ENCODE peak calls at places on chromosomes 13 and 19, in six cellular contexts. One of them, this sample, is unnamed.
A peak's percentile ranks its signal among the peaks of the same experiment; 100 is the strongest.

GRCh38 chr19:40889366-40889765 is 7.3 kb upstream of the CYP2A7 start:
- DNase-seq in HCT116: no peak
- DNase-seq in GM12878: no peak
- DNase-seq in H1: no peak
- DNase-seq in HepG2: no peak
- DNase-seq in K562: no peak
- DNase-seq in this sample: no peak

GRCh38 chr19:19997656-19998268 is 41.5 kb downstream of the ZNF682 start:
- DNase-seq in HCT116: no peak
- DNase-seq in GM12878: no peak
- DNase-seq in H1: peak; percentile 90
- DNase-seq in HepG2: no peak
- DNase-seq in K562: peak; percentile 17
- DNase-seq in this sample: peak; percentile 40

GRCh38 chr19:30287259-30287658 is 84.9 kb upstream of the ZNF536 start:
- DNase-seq in HCT116: no peak
- DNase-seq in GM12878: no peak
- DNase-seq in H1: no peak
- DNase-seq in HepG2: no peak
- DNase-seq in K562: no peak
- DNase-seq in this sample: no peak

GRCh38 chr19:18208098-18208951 is 4.5 kb upstream of the RAB3A start:
- DNase-seq in HCT116: no peak
- DNase-seq in GM12878: no peak
- DNase-seq in H1: peak; percentile 86
- DNase-seq in HepG2: no peak
- DNase-seq in K562: peak; percentile 74
- DNase-seq in this sample: no peak

GRCh38 chr19:4817467-4818277 is 13.8 kb downstream of the TICAM1 start:
- DNase-seq in HCT116: no peak
- DNase-seq in GM12878: no peak
- DNase-seq in H1: no peak
- DNase-seq in HepG2: no peak
- DNase-seq in K562: no peak
- DNase-seq in this sample: no peak

GRCh38 chr13:36543671-36544070 is 111.4 kb downstream of the CCNA1 start:
- DNase-seq in HCT116: no peak
- DNase-seq in GM12878: no peak
- DNase-seq in H1: no peak
- DNase-seq in HepG2: no peak
- DNase-seq in K562: no peak
- DNase-seq in this sample: no peak

GRCh38 chr19:7500811-7501450 is 12.1 kb upstream of the PEX11G start:
- DNase-seq in HCT116: peak; percentile 78
- DNase-seq in GM12878: no peak
- DNase-seq in H1: peak; percentile 92
- DNase-seq in HepG2: peak; percentile 35
- DNase-seq in K562: peak; percentile 82
- DNase-seq in this sample: peak; percentile 55

GRCh38 chr13:96851856-96852255 is 142.4 kb downstream of the OXGR1 start:
- DNase-seq in HCT116: no peak
- DNase-seq in GM12878: no peak
- DNase-seq in H1: peak; percentile 48
- DNase-seq in HepG2: no peak
- DNase-seq in K562: no peak
- DNase-seq in this sample: no peak

GRCh38 chr13:40442191-40442590 is 224.2 kb downstream of the FOXO1 start:
- DNase-seq in HCT116: no peak
- DNase-seq in GM12878: no peak
- DNase-seq in H1: no peak
- DNase-seq in HepG2: no peak
- DNase-seq in K562: no peak
- DNase-seq in this sample: no peak

GRCh38 chr13:23321534-23322241 is 111.8 kb downstream of the SACS start:
- DNase-seq in HCT116: peak; percentile 26
- DNase-seq in GM12878: peak; percentile 35
- DNase-seq in H1: no peak
- DNase-seq in HepG2: peak; percentile 11
- DNase-seq in K562: no peak
- DNase-seq in this sample: no peak

GRCh38 chr13:67369895-67370660 is 139.9 kb upstream of the PCDH9 start:
- DNase-seq in HCT116: no peak
- DNase-seq in GM12878: no peak
- DNase-seq in H1: no peak
- DNase-seq in HepG2: no peak
- DNase-seq in K562: no peak
- DNase-seq in this sample: no peak

GRCh38 chr13:106597190-106597589 is 29.3 kb upstream of the ARGLU1 start:
- DNase-seq in HCT116: no peak
- DNase-seq in GM12878: no peak
- DNase-seq in H1: no peak
- DNase-seq in HepG2: no peak
- DNase-seq in K562: no peak
- DNase-seq in this sample: no peak

GRCh38 chr13:51806571-51806970 is 2.6 kb upstream of the DHRS12 start:
- DNase-seq in HCT116: no peak
- DNase-seq in GM12878: no peak
- DNase-seq in H1: no peak
- DNase-seq in HepG2: no peak
- DNase-seq in K562: peak; percentile 19
- DNase-seq in this sample: no peak

GRCh38 chr13:43877788-43878187 is 1.8 kb downstream of the CCDC122 start:
- DNase-seq in HCT116: no peak
- DNase-seq in GM12878: no peak
- DNase-seq in H1: no peak
- DNase-seq in HepG2: no peak
- DNase-seq in K562: no peak
- DNase-seq in this sample: no peak

GRCh38 chr13:47726394-47726793 is 274.7 kb downstream of the SUCLA2 start:
- DNase-seq in HCT116: no peak
- DNase-seq in GM12878: no peak
- DNase-seq in H1: no peak
- DNase-seq in HepG2: peak; percentile 24
- DNase-seq in K562: no peak
- DNase-seq in this sample: no peak

GRCh38 chr19:30225615-30226463 is 146.3 kb upstream of the ZNF536 start:
- DNase-seq in HCT116: no peak
- DNase-seq in GM12878: no peak
- DNase-seq in H1: no peak
- DNase-seq in HepG2: no peak
- DNase-seq in K562: no peak
- DNase-seq in this sample: no peak

GRCh38 chr13:36282818-36283432 is 14.7 kb downstream of the CCDC169 start:
- DNase-seq in HCT116: peak; percentile 2
- DNase-seq in GM12878: no peak
- DNase-seq in H1: no peak
- DNase-seq in HepG2: peak; percentile 17
- DNase-seq in K562: peak; percentile 9
- DNase-seq in this sample: no peak

GRCh38 chr19:58265100-58265499 is 13.7 kb upstream of the ZNF8 start:
- DNase-seq in HCT116: no peak
- DNase-seq in GM12878: no peak
- DNase-seq in H1: no peak
- DNase-seq in HepG2: no peak
- DNase-seq in K562: no peak
- DNase-seq in this sample: no peak

GRCh38 chr19:54451331-54451871 is 2.4 kb downstream of the LENG8 start:
- DNase-seq in HCT116: no peak
- DNase-seq in GM12878: no peak
- DNase-seq in H1: no peak
- DNase-seq in HepG2: no peak
- DNase-seq in K562: no peak
- DNase-seq in this sample: no peak

GRCh38 chr13:20702530-20702929 is 969 bp upstream of the IL17D start:
- DNase-seq in HCT116: no peak
- DNase-seq in GM12878: no peak
- DNase-seq in H1: no peak
- DNase-seq in HepG2: no peak
- DNase-seq in K562: no peak
- DNase-seq in this sample: no peak

GRCh38 chr13:96968027-96968426 is 26.2 kb downstream of the OXGR1 start:
- DNase-seq in HCT116: no peak
- DNase-seq in GM12878: no peak
- DNase-seq in H1: no peak
- DNase-seq in HepG2: no peak
- DNase-seq in K562: no peak
- DNase-seq in this sample: no peak

GRCh38 chr19:14940266-14940665 is 1.0 kb upstream of the OR7C2 start:
- DNase-seq in HCT116: no peak
- DNase-seq in GM12878: no peak
- DNase-seq in H1: no peak
- DNase-seq in HepG2: no peak
- DNase-seq in K562: no peak
- DNase-seq in this sample: no peak

DNA sequence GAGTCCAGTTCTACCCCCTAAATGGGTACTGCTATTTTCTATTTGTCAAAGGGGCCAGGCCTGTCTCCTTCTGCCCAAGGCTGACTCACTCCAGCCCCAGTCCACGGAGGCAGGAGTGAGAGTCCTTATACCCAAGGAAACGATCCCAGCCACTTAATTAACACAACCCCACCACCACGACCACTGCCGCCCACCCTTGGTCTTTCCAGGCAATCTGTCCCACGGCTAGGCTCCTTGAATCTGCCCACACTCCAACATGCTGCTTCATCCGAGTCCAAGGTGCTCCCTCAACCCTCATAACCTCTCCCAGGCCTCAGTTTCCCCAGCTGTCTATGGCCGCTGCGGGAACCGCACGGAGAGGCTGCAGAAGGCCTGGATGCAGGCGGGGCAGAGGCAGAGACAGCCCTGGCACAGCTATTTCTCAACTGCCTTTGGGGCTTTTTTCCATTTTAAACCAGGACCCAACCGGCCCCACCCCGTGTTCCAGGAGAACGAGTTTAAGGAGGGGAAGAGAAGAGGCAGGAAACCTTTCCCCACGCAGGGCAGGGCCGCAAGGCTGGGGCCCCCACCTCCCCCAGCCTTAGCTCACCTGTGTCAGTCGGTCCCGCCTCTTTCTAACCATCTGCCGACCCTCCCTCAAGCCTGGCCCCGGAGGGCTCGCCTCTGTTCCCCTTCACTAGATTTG is 746 bp downstream of the RAB3D start:
- DNase-seq in HCT116: no peak
- DNase-seq in GM12878: no peak
- DNase-seq in H1: no peak
- DNase-seq in HepG2: no peak
- DNase-seq in K562: no peak
- DNase-seq in this sample: no peak
- TF ChIP-seq ZNF274 in HCT116: no peak
- TF ChIP-seq ZNF274 in GM12878: no peak
- TF ChIP-seq ZNF274 in H1: no peak
- TF ChIP-seq ZNF274 in HepG2: no peak
- TF ChIP-seq ZNF274 in K562: no peak
- TF ChIP-seq ZNF274 in this sample: no peak

DNA sequence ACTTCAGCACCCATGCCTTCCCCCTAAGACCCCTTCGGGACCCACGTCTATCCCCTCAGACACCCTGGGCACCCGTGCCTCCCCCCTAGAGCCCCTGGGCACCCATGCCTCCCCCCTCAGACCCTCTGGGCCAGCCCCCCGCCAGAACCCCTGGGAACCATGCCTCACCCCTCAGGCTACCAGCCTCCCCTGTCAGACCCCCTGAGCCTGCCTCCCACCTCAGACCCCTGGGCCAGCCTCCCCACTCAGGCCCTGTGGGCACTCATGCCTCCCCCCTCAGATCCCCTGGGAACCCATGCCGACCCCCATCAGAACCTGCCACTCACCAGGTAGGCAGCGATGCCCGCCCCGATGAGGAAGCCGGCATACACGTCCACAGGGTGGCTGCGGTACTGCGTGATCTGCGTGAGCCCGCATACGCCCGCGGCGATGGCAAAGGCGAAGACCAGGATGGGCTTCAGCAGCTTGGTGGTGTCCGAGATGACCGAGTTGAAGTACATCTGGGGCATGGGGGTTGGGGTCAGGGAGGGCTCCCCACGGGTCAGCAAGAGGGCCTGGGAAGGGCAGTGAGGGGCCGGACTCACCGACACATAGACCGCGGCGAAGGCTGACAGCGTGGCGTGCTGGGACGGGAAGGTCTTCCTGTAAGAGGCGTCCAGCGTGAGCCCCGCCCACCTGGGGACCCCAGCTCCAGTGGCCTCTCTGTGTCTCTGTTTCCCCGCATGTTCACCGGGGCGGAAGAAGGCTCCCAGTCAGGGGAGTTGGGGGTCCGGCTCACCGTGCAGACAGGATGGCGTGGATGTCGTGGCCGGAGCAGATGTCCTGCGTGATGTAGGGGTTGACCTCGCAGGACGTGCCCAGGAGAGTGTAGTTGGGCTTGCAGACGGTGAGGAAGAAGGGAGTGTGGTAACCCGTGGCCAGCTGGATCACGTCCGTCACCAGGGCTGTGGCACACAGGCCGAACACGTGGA is 7.4 kb downstream of the PLPPR3 start:
- DNase-seq in HCT116: no peak
- DNase-seq in GM12878: no peak
- DNase-seq in H1: no peak
- DNase-seq in HepG2: no peak
- DNase-seq in K562: no peak
- DNase-seq in this sample: no peak
- H3K4me1 ChIP-seq in HCT116: no peaks in the 10 kb centered on the region
- H3K4me1 ChIP-seq in GM12878: no peaks in the 10 kb centered on the region
- H3K4me1 ChIP-seq in H1: no peaks in the 10 kb centered on the region
- H3K4me1 ChIP-seq in HepG2: no peaks in the 10 kb centered on the region
- H3K4me1 ChIP-seq in K562: no peaks in the 10 kb centered on the region
- H3K4me1 ChIP-seq in this sample: peaks cover 8% of the 10 kb centered on the region

GRCh38 chr13:49781791-49782190 is 10.7 kb downstream of the KPNA3 start:
- DNase-seq in HCT116: no peak
- DNase-seq in GM12878: no peak
- DNase-seq in H1: no peak
- DNase-seq in HepG2: no peak
- DNase-seq in K562: no peak
- DNase-seq in this sample: no peak
- H3K9ac ChIP-seq in HCT116: no peak overlapping the region
- H3K9ac ChIP-seq in GM12878: no peak overlapping the region
- H3K9ac ChIP-seq in H1: no peak overlapping the region
- H3K9ac ChIP-seq in HepG2: no peak overlapping the region
- H3K9ac ChIP-seq in K562: no peak overlapping the region
- H3K9ac ChIP-seq in this sample: no peak overlapping the region

GRCh38 chr13:46210362-46211083 is 1.2 kb upstream of the LRRC63 start:
- DNase-seq in HCT116: no peak
- DNase-seq in GM12878: no peak
- DNase-seq in H1: no peak
- DNase-seq in HepG2: no peak
- DNase-seq in K562: no peak
- DNase-seq in this sample: no peak

GRCh38 chr13:46213242-46213641 is 1.5 kb downstream of the LRRC63 start:
- DNase-seq in HCT116: no peak
- DNase-seq in GM12878: no peak
- DNase-seq in H1: no peak
- DNase-seq in HepG2: no peak
- DNase-seq in K562: no peak
- DNase-seq in this sample: no peak

GRCh38 chr13:46207828-46208227 is 3.9 kb upstream of the LRRC63 start:
- DNase-seq in HCT116: no peak
- DNase-seq in GM12878: no peak
- DNase-seq in H1: no peak
- DNase-seq in HepG2: no peak
- DNase-seq in K562: no peak
- DNase-seq in this sample: no peak

GRCh38 chr13:46211521-46212351 is at the start of gene LRRC63:
- DNase-seq in HCT116: no peak
- DNase-seq in GM12878: no peak
- DNase-seq in H1: peak; percentile 81
- DNase-seq in HepG2: no peak
- DNase-seq in K562: peak; percentile 67
- DNase-seq in this sample: peak; percentile 6

GRCh38 chr13:46211116-46211515 is 612 bp upstream of the LRRC63 start:
- DNase-seq in HCT116: no peak
- DNase-seq in GM12878: no peak
- DNase-seq in H1: no peak
- DNase-seq in HepG2: no peak
- DNase-seq in K562: peak; percentile 15
- DNase-seq in this sample: no peak
- TF ChIP-seq ZNF274 in HCT116: no peak
- TF ChIP-seq ZNF274 in GM12878: no peak
- TF ChIP-seq ZNF274 in H1: no peak
- TF ChIP-seq ZNF274 in HepG2: no peak
- TF ChIP-seq ZNF274 in K562: no peak
- TF ChIP-seq ZNF274 in this sample: no peak

This sample was measured in NT2/D1.